ENCODE peak calls at places on chromosomes 3 and 15, in eight cellular contexts. A is ELF-1, D is mesothelial cell of epicardium, J is KG1, G is ELR, S is caudate nucleus, I is cardiac muscle cell, N is COR-L47. E is an unnamed sample.

GRCh38 chr3:115785782-115786181 is 162.5 kb downstream of the GAP43 start:
- DNase-seq in A (no peak), D (no peak), J (no peak), G (no peak), S (no peak), I (no peak), N (no peak), E (no peak)

GRCh38 chr15:94336817-94337537 is 105.6 kb downstream of the MCTP2 start:
- DNase-seq in A (no peak), D (no peak), J (no peak), G (no peak), S (no peak), I (no peak), N (no peak), E (no peak)

GRCh38 chr3:137066092-137066491 is 108.3 kb downstream of the IL20RB start:
- DNase-seq in A (no peak), D (no peak), J (no peak), G (no peak), S (no peak), I (no peak), N (no peak), E (no peak)

GRCh38 chr3:16520636-16521579 is 7.4 kb upstream of the RFTN1 start:
- DNase-seq in A (no peak), D (no peak), J (no peak), G (no peak), S (no peak), I (peak), N (no peak), E (no peak)

GRCh38 chr3:71441925-71442620 is 141.5 kb downstream of the FOXP1 start:
- DNase-seq in A (no peak), D (no peak), J (no peak), G (no peak), S (no peak), I (no peak), N (no peak), E (no peak)

GRCh38 chr3:138593488-138594149 is 441 bp downstream of the CEP70 start:
- DNase-seq in A (no peak), D (no peak), J (no peak), G (peak), S (no peak), I (peak), N (no peak), E (no peak)

GRCh38 chr3:126104742-126105605 is 21.1 kb upstream of the SLC41A3 start:
- DNase-seq in A (no peak), D (no peak), J (no peak), G (no peak), S (no peak), I (no peak), N (no peak), E (no peak)

GRCh38 chr3:57951106-57951882 is 56.9 kb upstream of the FLNB start:
- DNase-seq in A (peak), D (no peak), J (peak), G (peak), S (no peak), I (peak), N (no peak), E (no peak)

GRCh38 chr3:41050149-41050548 is 149.2 kb upstream of the CTNNB1 start:
- DNase-seq in A (no peak), D (no peak), J (no peak), G (no peak), S (no peak), I (no peak), N (no peak), E (no peak)

GRCh38 chr3:173617490-173617889 is 219.9 kb downstream of the NLGN1 start:
- DNase-seq in A (no peak), D (no peak), J (no peak), G (no peak), S (no peak), I (peak), N (no peak), E (no peak)

GRCh38 chr3:188194327-188194726 is 40.4 kb downstream of the LPP start:
- DNase-seq in A (no peak), D (no peak), J (no peak), G (peak), S (no peak), I (no peak), N (no peak), E (no peak)

GRCh38 chr3:352599-352998 is 156.0 kb downstream of the CHL1 start:
- DNase-seq in A (no peak), D (no peak), J (no peak), G (no peak), S (no peak), I (no peak), N (no peak), E (no peak)

GRCh38 chr15:69806287-69806915 is 291.3 kb downstream of the TLE3 start:
- DNase-seq in A (no peak), D (no peak), J (peak), G (no peak), S (no peak), I (no peak), N (no peak), E (no peak)

GRCh38 chr3:172106989-172107388 is 67.6 kb downstream of the FNDC3B start:
- DNase-seq in A (no peak), D (no peak), J (peak), G (no peak), S (no peak), I (peak), N (no peak), E (no peak)

GRCh38 chr3:115766587-115767492 is 143.5 kb downstream of the GAP43 start:
- DNase-seq in A (no peak), D (no peak), J (no peak), G (peak), S (no peak), I (no peak), N (no peak), E (no peak)

GRCh38 chr15:74399100-74399499 is 31.7 kb upstream of the CYP11A1 start:
- DNase-seq in A (no peak), D (no peak), J (no peak), G (no peak), S (no peak), I (no peak), N (no peak), E (no peak)

GRCh38 chr15:82710926-82711490 is 1.3 kb upstream of the AP3B2 start:
- DNase-seq in A (no peak), D (no peak), J (no peak), G (no peak), S (no peak), I (no peak), N (no peak), E (no peak)

GRCh38 chr3:158920375-158920774 is 118.5 kb downstream of the MFSD1 start:
- DNase-seq in A (no peak), D (no peak), J (no peak), G (peak), S (no peak), I (no peak), N (no peak), E (no peak)

GRCh38 chr15:75920079-75920478 is 16.4 kb downstream of the FBXO22 start:
- DNase-seq in A (no peak), D (no peak), J (no peak), G (no peak), S (no peak), I (no peak), N (no peak), E (no peak)

GRCh38 chr15:79834496-79834895 is 62.3 kb downstream of the MTHFS start:
- DNase-seq in A (no peak), D (no peak), J (no peak), G (no peak), S (no peak), I (peak), N (peak), E (peak)

GRCh38 chr15:68372291-68372811 is 59.6 kb downstream of the ITGA11 start:
- DNase-seq in A (peak), D (no peak), J (no peak), G (peak), S (no peak), I (peak), N (peak), E (no peak)

GRCh38 chr3:184785856-184786255 is 26.1 kb upstream of the VPS8 start:
- DNase-seq in A (no peak), D (no peak), J (no peak), G (no peak), S (no peak), I (no peak), N (no peak), E (no peak)

GRCh38 chr15:91100561-91101355 is 701 bp downstream of the SV2B start:
- DNase-seq in A (no peak), D (no peak), J (no peak), G (peak), S (peak), I (no peak), N (peak), E (no peak)

GRCh38 chr15:29623240-29623639 is 199.0 kb downstream of the TJP1 start:
- DNase-seq in A (no peak), D (no peak), J (no peak), G (no peak), S (no peak), I (no peak), N (no peak), E (no peak)

GRCh38 chr3:71541313-71541712 is 42.2 kb downstream of the FOXP1 start:
- DNase-seq in A (no peak), D (no peak), J (no peak), G (no peak), S (no peak), I (no peak), N (no peak), E (no peak)

GRCh38 chr15:80379671-80380070 is 24.5 kb upstream of the ARNT2 start:
- DNase-seq in A (no peak), D (no peak), J (no peak), G (no peak), S (no peak), I (no peak), N (no peak), E (no peak)

E was measured in NCI-H2227 treated with DMSO at 0.1 percent for 48 hours.